ENCODE peak calls at places on chromosomes 7 and 10, in ten cellular contexts. One of them, this sample, is unnamed.

GRCh38 chr10:25113231-25114035 is 61.4 kb upstream of the GPR158 start:
- DNase-seq in GM23338: peak; percentile 97
- DNase-seq in HCT116: peak; percentile 72
- DNase-seq in Panc1: peak; percentile 28
- DNase-seq in stomach: peak; percentile 85
- DNase-seq in transverse colon: peak; percentile 81
- DNase-seq in prostate gland: peak; percentile 71
- DNase-seq in endothelial cell of umbilical vein: peak; percentile 64
- DNase-seq in H1: peak; percentile 43
- DNase-seq in spleen: no peak
- DNase-seq in this sample: peak; percentile 61

GRCh38 chr7:134811798-134812197 is 32.4 kb downstream of the CALD1 start:
- DNase-seq in GM23338: no peak
- DNase-seq in HCT116: no peak
- DNase-seq in Panc1: no peak
- DNase-seq in stomach: no peak
- DNase-seq in transverse colon: no peak
- DNase-seq in prostate gland: no peak
- DNase-seq in endothelial cell of umbilical vein: peak; percentile 62
- DNase-seq in H1: no peak
- DNase-seq in spleen: no peak
- DNase-seq in this sample: no peak

GRCh38 chr10:106582291-106582690 is 582.2 kb downstream of the SORCS1 start:
- DNase-seq in GM23338: no peak
- DNase-seq in HCT116: no peak
- DNase-seq in Panc1: no peak
- DNase-seq in stomach: no peak
- DNase-seq in transverse colon: no peak
- DNase-seq in prostate gland: no peak
- DNase-seq in endothelial cell of umbilical vein: no peak
- DNase-seq in H1: no peak
- DNase-seq in spleen: no peak
- DNase-seq in this sample: peak; percentile 7

GRCh38 chr7:18016547-18017444 is 10.8 kb downstream of the PRPS1L1 start:
- DNase-seq in GM23338: no peak
- DNase-seq in HCT116: no peak
- DNase-seq in Panc1: no peak
- DNase-seq in stomach: no peak
- DNase-seq in transverse colon: no peak
- DNase-seq in prostate gland: no peak
- DNase-seq in endothelial cell of umbilical vein: no peak
- DNase-seq in H1: no peak
- DNase-seq in spleen: no peak
- DNase-seq in this sample: no peak

GRCh38 chr7:13651167-13651566 is 338.3 kb downstream of the ETV1 start:
- DNase-seq in GM23338: no peak
- DNase-seq in HCT116: no peak
- DNase-seq in Panc1: no peak
- DNase-seq in stomach: no peak
- DNase-seq in transverse colon: no peak
- DNase-seq in prostate gland: no peak
- DNase-seq in endothelial cell of umbilical vein: no peak
- DNase-seq in H1: no peak
- DNase-seq in spleen: no peak
- DNase-seq in this sample: no peak

GRCh38 chr10:12960939-12961338 is 40.6 kb downstream of the CCDC3 start:
- DNase-seq in GM23338: no peak
- DNase-seq in HCT116: no peak
- DNase-seq in Panc1: no peak
- DNase-seq in stomach: no peak
- DNase-seq in transverse colon: no peak
- DNase-seq in prostate gland: no peak
- DNase-seq in endothelial cell of umbilical vein: no peak
- DNase-seq in H1: no peak
- DNase-seq in spleen: no peak
- DNase-seq in this sample: no peak

GRCh38 chr7:20647908-20648776 is 32.7 kb downstream of the ABCB5 start:
- DNase-seq in GM23338: peak; percentile 86
- DNase-seq in HCT116: peak; percentile 55
- DNase-seq in Panc1: peak; percentile 12
- DNase-seq in stomach: no peak
- DNase-seq in transverse colon: no peak
- DNase-seq in prostate gland: no peak
- DNase-seq in endothelial cell of umbilical vein: peak; percentile 64
- DNase-seq in H1: peak; percentile 25
- DNase-seq in spleen: no peak
- DNase-seq in this sample: peak; percentile 51

GRCh38 chr7:156527458-156527890 is 113.1 kb upstream of the RNF32 start:
- DNase-seq in GM23338: no peak
- DNase-seq in HCT116: no peak
- DNase-seq in Panc1: no peak
- DNase-seq in stomach: no peak
- DNase-seq in transverse colon: peak; percentile 56
- DNase-seq in prostate gland: no peak
- DNase-seq in endothelial cell of umbilical vein: no peak
- DNase-seq in H1: no peak
- DNase-seq in spleen: no peak
- DNase-seq in this sample: no peak

GRCh38 chr10:122374859-122375721 is 582 bp downstream of the PLEKHA1 start:
- DNase-seq in GM23338: peak; percentile 66
- DNase-seq in HCT116: peak; percentile 28
- DNase-seq in Panc1: no peak
- DNase-seq in stomach: peak; percentile 67
- DNase-seq in transverse colon: peak; percentile 71
- DNase-seq in prostate gland: peak; percentile 45
- DNase-seq in endothelial cell of umbilical vein: peak; percentile 68
- DNase-seq in H1: no peak
- DNase-seq in spleen: peak; percentile 92
- DNase-seq in this sample: peak; percentile 80

GRCh38 chr10:109929501-109930219 is 6.3 kb upstream of the XPNPEP1 start:
- DNase-seq in GM23338: no peak
- DNase-seq in HCT116: no peak
- DNase-seq in Panc1: no peak
- DNase-seq in stomach: no peak
- DNase-seq in transverse colon: no peak
- DNase-seq in prostate gland: no peak
- DNase-seq in endothelial cell of umbilical vein: no peak
- DNase-seq in H1: no peak
- DNase-seq in spleen: no peak
- DNase-seq in this sample: no peak

GRCh38 chr10:33370434-33370930 is 36.0 kb upstream of the NRP1 start:
- DNase-seq in GM23338: no peak
- DNase-seq in HCT116: no peak
- DNase-seq in Panc1: no peak
- DNase-seq in stomach: no peak
- DNase-seq in transverse colon: no peak
- DNase-seq in prostate gland: no peak
- DNase-seq in endothelial cell of umbilical vein: no peak
- DNase-seq in H1: no peak
- DNase-seq in spleen: no peak
- DNase-seq in this sample: no peak

GRCh38 chr7:32206987-32207386 is 136.8 kb upstream of the PDE1C start:
- DNase-seq in GM23338: peak; percentile 68
- DNase-seq in HCT116: no peak
- DNase-seq in Panc1: no peak
- DNase-seq in stomach: no peak
- DNase-seq in transverse colon: no peak
- DNase-seq in prostate gland: no peak
- DNase-seq in endothelial cell of umbilical vein: peak; percentile 7
- DNase-seq in H1: no peak
- DNase-seq in spleen: no peak
- DNase-seq in this sample: peak; percentile 52

DNA sequence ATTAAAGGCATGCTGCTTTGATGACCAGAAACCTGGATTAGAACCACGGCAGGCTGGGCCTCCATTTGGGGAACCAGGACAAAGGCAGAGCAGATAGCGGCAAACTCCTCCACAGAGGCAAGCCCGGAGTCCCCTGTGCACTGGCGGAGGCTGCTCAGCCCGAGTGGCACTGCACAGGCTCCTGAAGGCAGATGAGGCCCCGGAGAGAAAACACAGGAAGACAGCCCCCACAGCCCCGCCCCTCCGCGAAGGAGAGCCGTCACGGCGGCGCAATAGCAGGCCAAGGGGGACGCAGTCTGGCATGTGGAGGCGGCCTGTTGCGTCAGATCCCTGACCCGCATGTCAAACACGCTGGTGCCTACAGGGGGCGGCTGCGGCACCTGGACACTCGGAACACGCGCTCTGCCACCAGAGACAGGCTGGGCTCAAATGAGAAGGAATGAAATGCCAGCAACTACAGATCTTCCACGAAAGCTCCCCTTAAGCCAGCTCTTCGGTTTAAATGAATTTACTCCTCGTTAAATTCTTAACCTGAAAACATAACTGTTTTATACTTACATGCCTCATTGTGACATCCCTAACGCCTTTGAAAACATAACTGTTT is 128.5 kb downstream of the MAD1L1 start:
- DNase-seq in GM23338: peak; percentile 90
- DNase-seq in HCT116: peak; percentile 67
- DNase-seq in Panc1: no peak
- DNase-seq in stomach: peak; percentile 67
- DNase-seq in transverse colon: peak; percentile 75
- DNase-seq in prostate gland: peak; percentile 56
- DNase-seq in endothelial cell of umbilical vein: peak; percentile 87
- DNase-seq in H1: peak; percentile 43
- DNase-seq in spleen: peak; percentile 91
- DNase-seq in this sample: peak; percentile 99
- TF ChIP-seq POLR2AphosphoS5 in GM23338: no peak
- TF ChIP-seq POLR2AphosphoS5 in HCT116: peak; percentile 45
- TF ChIP-seq POLR2AphosphoS5 in Panc1: no peak
- TF ChIP-seq POLR2AphosphoS5 in stomach: peak; percentile 73
- TF ChIP-seq POLR2AphosphoS5 in transverse colon: peak; percentile 20
- TF ChIP-seq POLR2AphosphoS5 in prostate gland: peak; percentile 36
- TF ChIP-seq POLR2AphosphoS5 in endothelial cell of umbilical vein: peak; percentile 16
- TF ChIP-seq POLR2AphosphoS5 in H1: no peak
- TF ChIP-seq POLR2AphosphoS5 in spleen: peak; percentile 74
- TF ChIP-seq POLR2AphosphoS5 in this sample: peak; percentile 18

DNA sequence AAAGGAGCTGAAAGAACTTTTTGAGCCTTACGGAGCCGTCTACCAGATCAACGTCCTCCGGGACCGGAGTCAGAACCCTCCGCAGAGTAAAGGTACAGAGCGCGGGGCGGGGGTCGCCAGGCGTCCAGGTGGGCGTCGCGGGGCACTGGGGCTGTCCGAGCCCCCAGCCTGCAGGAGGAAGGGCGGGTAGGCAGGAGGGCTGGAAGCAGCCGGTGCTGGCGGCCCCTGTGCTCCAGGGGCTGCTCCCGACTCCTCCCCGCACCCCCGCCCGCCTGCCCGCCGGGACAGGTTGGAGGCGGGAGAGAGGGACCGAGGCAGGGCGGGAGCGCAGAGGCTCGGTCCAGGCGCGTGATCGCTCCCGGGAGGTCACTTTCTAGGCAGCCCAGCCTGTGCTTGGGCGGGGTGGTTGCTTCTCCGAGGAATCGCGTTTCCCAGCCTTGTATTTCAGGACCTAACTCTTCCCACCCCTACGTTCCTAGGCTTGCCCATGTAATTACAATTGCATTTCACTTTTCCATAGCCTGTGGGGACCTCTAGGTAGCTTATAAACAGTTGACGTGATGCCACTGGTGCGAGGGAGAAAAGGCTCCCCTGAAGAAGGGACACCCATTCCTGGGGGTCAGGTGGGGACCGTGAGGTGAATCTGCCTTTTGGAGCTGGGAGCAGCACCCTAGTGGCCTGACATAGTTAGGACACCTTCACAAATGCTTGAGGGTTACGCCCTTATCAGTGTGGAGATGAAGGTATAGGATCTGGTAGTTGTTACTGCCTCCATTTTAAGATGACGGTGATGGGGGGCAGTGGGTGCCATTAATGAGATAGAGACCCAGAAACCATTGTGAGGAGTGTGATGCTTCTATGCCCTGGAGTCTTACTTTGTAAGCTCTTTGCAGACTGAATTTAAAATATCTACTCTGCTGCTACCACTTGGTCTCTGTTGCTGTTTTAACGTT is 148.2 kb downstream of the CELF2 start:
- DNase-seq in GM23338: peak; percentile 85
- DNase-seq in HCT116: no peak
- DNase-seq in Panc1: peak; percentile 13
- DNase-seq in stomach: peak; percentile 43
- DNase-seq in transverse colon: peak; percentile 63
- DNase-seq in prostate gland: peak; percentile 28
- DNase-seq in endothelial cell of umbilical vein: peak; percentile 33
- DNase-seq in H1: no peak
- DNase-seq in spleen: peak; percentile 90
- DNase-seq in this sample: peak; percentile 71
- TF ChIP-seq POLR2AphosphoS5 in GM23338: no peak
- TF ChIP-seq POLR2AphosphoS5 in HCT116: no peak
- TF ChIP-seq POLR2AphosphoS5 in Panc1: no peak
- TF ChIP-seq POLR2AphosphoS5 in stomach: peak; percentile 16
- TF ChIP-seq POLR2AphosphoS5 in transverse colon: peak; percentile 52
- TF ChIP-seq POLR2AphosphoS5 in prostate gland: no peak
- TF ChIP-seq POLR2AphosphoS5 in endothelial cell of umbilical vein: no peak
- TF ChIP-seq POLR2AphosphoS5 in H1: no peak
- TF ChIP-seq POLR2AphosphoS5 in spleen: peak; percentile 48
- TF ChIP-seq POLR2AphosphoS5 in this sample: no peak

GRCh38 chr10:10613654-10614244 is 403.9 kb upstream of the CELF2 start:
- DNase-seq in GM23338: no peak
- DNase-seq in HCT116: no peak
- DNase-seq in Panc1: no peak
- DNase-seq in stomach: no peak
- DNase-seq in transverse colon: no peak
- DNase-seq in prostate gland: peak; percentile 24
- DNase-seq in endothelial cell of umbilical vein: peak; percentile 27
- DNase-seq in H1: no peak
- DNase-seq in spleen: no peak
- DNase-seq in this sample: no peak
- TF ChIP-seq POLR2AphosphoS5 in GM23338: no peak
- TF ChIP-seq POLR2AphosphoS5 in HCT116: no peak
- TF ChIP-seq POLR2AphosphoS5 in Panc1: no peak
- TF ChIP-seq POLR2AphosphoS5 in stomach: no peak
- TF ChIP-seq POLR2AphosphoS5 in transverse colon: peak; percentile 12
- TF ChIP-seq POLR2AphosphoS5 in prostate gland: peak; percentile 71
- TF ChIP-seq POLR2AphosphoS5 in endothelial cell of umbilical vein: no peak
- TF ChIP-seq POLR2AphosphoS5 in H1: no peak
- TF ChIP-seq POLR2AphosphoS5 in spleen: no peak
- TF ChIP-seq POLR2AphosphoS5 in this sample: no peak

DNA sequence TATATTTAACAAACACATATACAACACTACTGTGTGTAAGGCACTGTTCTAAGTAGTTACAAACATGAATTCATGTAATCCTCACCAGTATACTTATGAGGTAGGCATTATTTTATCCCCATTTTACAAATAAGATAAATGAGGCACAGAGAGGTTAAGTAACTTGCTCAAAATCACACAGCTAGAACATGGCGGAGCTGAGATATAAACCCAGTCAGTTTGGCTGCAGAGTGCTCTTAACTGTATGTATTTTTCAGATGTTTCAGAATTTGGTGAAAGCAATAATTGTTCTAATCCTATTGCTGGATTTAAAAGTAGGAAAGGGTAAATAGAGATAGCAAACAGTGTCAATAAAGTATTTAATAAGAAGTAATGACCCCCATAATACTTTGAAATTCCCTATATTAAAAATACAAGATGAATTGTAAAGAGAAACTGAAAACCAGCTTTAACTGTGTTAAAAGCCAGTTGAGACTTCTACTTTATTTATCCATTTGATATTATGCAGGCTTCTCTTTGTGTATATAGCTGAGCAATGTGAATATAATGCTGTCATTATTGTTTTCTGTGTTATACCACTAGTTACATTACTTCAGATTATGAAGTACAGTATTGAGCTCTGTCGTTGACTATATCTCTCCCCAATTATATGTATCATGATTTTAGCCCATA is 32.3 kb upstream of the RPA3 start:
- DNase-seq in GM23338: no peak
- DNase-seq in HCT116: no peak
- DNase-seq in Panc1: no peak
- DNase-seq in stomach: no peak
- DNase-seq in transverse colon: no peak
- DNase-seq in prostate gland: no peak
- DNase-seq in endothelial cell of umbilical vein: no peak
- DNase-seq in H1: no peak
- DNase-seq in spleen: no peak
- DNase-seq in this sample: no peak
- TF ChIP-seq POLR2AphosphoS5 in GM23338: no peak
- TF ChIP-seq POLR2AphosphoS5 in HCT116: no peak
- TF ChIP-seq POLR2AphosphoS5 in Panc1: no peak
- TF ChIP-seq POLR2AphosphoS5 in stomach: no peak
- TF ChIP-seq POLR2AphosphoS5 in transverse colon: no peak
- TF ChIP-seq POLR2AphosphoS5 in prostate gland: no peak
- TF ChIP-seq POLR2AphosphoS5 in endothelial cell of umbilical vein: no peak
- TF ChIP-seq POLR2AphosphoS5 in H1: no peak
- TF ChIP-seq POLR2AphosphoS5 in spleen: no peak
- TF ChIP-seq POLR2AphosphoS5 in this sample: no peak

This sample was measured in SK-N-SH.